ENCODE peak calls at places on chromosomes 3 and 15, in eight cellular contexts. A, J, N, C, Y, F, G and W are unnamed samples.

GRCh38 chr15:70149667-70150404 is 52.1 kb upstream of the TLE3 start:
- DNase-seq in J (peak), Y (no peak), N (no peak), G (peak), F (no peak), C (no peak), A (no peak), W (peak)

GRCh38 chr3:127217594-127218456 is 24.9 kb downstream of the PRR23E start:
- DNase-seq in G (no peak), N (no peak), Y (peak), J (peak), C (no peak), A (no peak), F (no peak), W (no peak)

GRCh38 chr3:126146525-126147146 is 33.8 kb downstream of the ALDH1L1 start:
- DNase-seq in C (peak), Y (no peak), G (no peak), A (no peak), J (no peak), N (no peak), F (no peak), W (no peak)

GRCh38 chr3:72492240-72492639 is 356.0 kb downstream of the SHQ1 start:
- DNase-seq in Y (peak), N (no peak), A (no peak), C (peak), F (no peak), G (peak), J (peak), W (peak)

GRCh38 chr3:144028798-144029411 is 57.3 kb downstream of the DIPK2A start:
- DNase-seq in G (no peak), C (no peak), Y (no peak), J (no peak), N (no peak), F (no peak), A (no peak), W (no peak)

GRCh38 chr3:46298871-46299607 is 54.9 kb upstream of the CCR2 start:
- DNase-seq in C (no peak), A (no peak), Y (no peak), N (no peak), J (no peak), F (no peak), G (no peak), W (no peak)

GRCh38 chr3:131386429-131386926 is 4.9 kb downstream of the NUDT16 start:
- DNase-seq in Y (no peak), N (no peak), A (no peak), F (no peak), C (peak), J (no peak), G (peak), W (peak)

GRCh38 chr15:84747423-84748273 is 744 bp upstream of the ZNF592 start:
- DNase-seq in G (peak), C (peak), F (no peak), N (peak), J (peak), Y (no peak), A (peak), W (peak)

GRCh38 chr15:71329041-71329440 is 213.8 kb downstream of the THSD4 start:
- DNase-seq in A (no peak), J (no peak), Y (no peak), N (no peak), C (peak), F (no peak), G (no peak), W (peak)

GRCh38 chr3:127473244-127474024 is 117.1 kb downstream of the TPRA1 start:
- DNase-seq in J (no peak), C (no peak), F (peak), A (no peak), G (no peak), Y (no peak), N (no peak), W (no peak)

GRCh38 chr15:70034596-70034995 is 63.1 kb downstream of the TLE3 start:
- DNase-seq in A (no peak), F (no peak), N (no peak), G (no peak), Y (no peak), J (no peak), C (no peak), W (no peak)

GRCh38 chr15:67690936-67691335 is 134.4 kb upstream of the SKOR1 start:
- DNase-seq in C (no peak), N (no peak), A (no peak), G (peak), Y (peak), J (no peak), F (no peak), W (no peak)

GRCh38 chr3:33881181-33882064 is 83.0 kb downstream of the PDCD6IP start:
- DNase-seq in F (no peak), Y (no peak), G (no peak), A (no peak), J (no peak), C (no peak), N (no peak), W (no peak)

GRCh38 chr15:100049936-100050876 is 291.6 kb downstream of the ADAMTS17 start:
- DNase-seq in F (no peak), A (no peak), N (no peak), J (no peak), Y (no peak), C (no peak), G (no peak), W (no peak)

GRCh38 chr15:25169318-25169717 is 214.5 kb downstream of the SNRPN start:
- DNase-seq in G (no peak), F (no peak), C (no peak), J (no peak), A (no peak), N (no peak), Y (no peak), W (no peak)

GRCh38 chr3:177680442-177680821 is 483.1 kb upstream of the TBL1XR1 start:
- DNase-seq in F (no peak), N (no peak), J (peak), G (peak), Y (no peak), A (no peak), C (no peak), W (no peak)

GRCh38 chr3:133213942-133214341 is 175.8 kb downstream of the TMEM108 start:
- DNase-seq in A (no peak), C (peak), Y (no peak), J (no peak), G (no peak), F (no peak), N (no peak), W (no peak)

GRCh38 chr15:53759333-53759975 is at the start of gene WDR72:
- DNase-seq in A (no peak), Y (no peak), F (no peak), C (no peak), G (no peak), J (no peak), N (no peak), W (no peak)

GRCh38 chr15:81767076-81767475 is 278.7 kb downstream of the MEX3B start:
- DNase-seq in F (no peak), Y (no peak), N (no peak), C (no peak), A (no peak), G (no peak), J (no peak), W (no peak)

GRCh38 chr15:87564666-87565065 is 691.9 kb downstream of the NTRK3 start:
- DNase-seq in C (no peak), A (no peak), G (no peak), Y (no peak), J (no peak), F (no peak), N (no peak), W (no peak)

GRCh38 chr3:151434151-151434890 is 26.5 kb downstream of the IGSF10 start:
- DNase-seq in F (no peak), G (peak), A (no peak), J (peak), N (no peak), Y (peak), C (no peak), W (peak)

GRCh38 chr3:122992628-122993570 is 34.7 kb downstream of the SEMA5B start:
- DNase-seq in C (no peak), Y (no peak), N (no peak), G (no peak), J (no peak), A (no peak), F (no peak), W (no peak)

GRCh38 chr3:23333633-23334032 is 130.5 kb downstream of the UBE2E2 start:
- DNase-seq in C (no peak), G (no peak), A (no peak), N (no peak), Y (no peak), J (no peak), F (no peak), W (no peak)

GRCh38 chr15:37019479-37020433 is 80.6 kb downstream of the MEIS2 start:
- DNase-seq in J (no peak), Y (no peak), C (no peak), N (no peak), F (no peak), G (peak), A (no peak), W (peak)

GRCh38 chr3:165346503-165346902 is 150.3 kb upstream of the SLITRK3 start:
- DNase-seq in F (no peak), Y (no peak), C (no peak), G (no peak), A (no peak), N (no peak), J (no peak), W (no peak)

GRCh38 chr3:23175361-23176073 is 27.6 kb upstream of the UBE2E2 start:
- DNase-seq in G (no peak), F (no peak), A (no peak), C (no peak), N (no peak), J (no peak), Y (no peak), W (no peak)

GRCh38 chr3:126541628-126542339 is 16.9 kb downstream of the C3orf22 start:
- DNase-seq in J (no peak), F (peak), G (no peak), C (peak), Y (no peak), A (no peak), N (no peak), W (no peak)

GRCh38 chr3:11131371-11131770 is 22.9 kb upstream of the HRH1 start:
- DNase-seq in F (no peak), Y (no peak), C (no peak), N (no peak), G (no peak), A (no peak), J (no peak), W (no peak)

GRCh38 chr3:45343947-45344346 is 44.4 kb upstream of the LARS2 start:
- DNase-seq in Y (no peak), N (no peak), C (no peak), J (no peak), G (peak), F (no peak), A (no peak), W (peak)

GRCh38 chr3:52339612-52340011 is 23.5 kb downstream of the DNAH1 start:
- DNase-seq in J (peak), Y (peak), N (peak), C (peak), F (no peak), G (peak), A (peak), W (peak)

GRCh38 chr3:101935081-101935480 is 85.8 kb downstream of the NFKBIZ start:
- DNase-seq in F (no peak), G (no peak), N (no peak), A (no peak), C (no peak), J (no peak), Y (no peak), W (no peak)

GRCh38 chr3:52872245-52872644 is 25.1 kb downstream of the STIMATE start:
- DNase-seq in G (peak), A (no peak), C (no peak), N (no peak), Y (no peak), J (peak), F (no peak), W (peak)

GRCh38 chr3:98434412-98434811 is 28.6 kb upstream of the OR5K1 start:
- DNase-seq in A (no peak), C (no peak), J (no peak), Y (no peak), F (no peak), N (no peak), G (no peak), W (no peak)

GRCh38 chr3:182533394-182533793 is 259.9 kb upstream of the ATP11B start:
- DNase-seq in J (no peak), Y (no peak), C (no peak), A (peak), F (no peak), G (no peak), N (no peak), W (no peak)